ENCODE peak calls at places on chromosomes 6 and 20, in four cellular contexts. Z is GM12878, P is HepG2, A is K562. J is an unnamed sample. For H3K79me2, the result is how much of the 10 kb centered on the place peaks cover.

GRCh38 chr20:58524814-58525213 is 9.6 kb upstream of the APCDD1L start:
- DNase-seq in Z (no peak), P (no peak), A (no peak), J (no peak)

GRCh38 chr6:28953039-28953872 is 29.5 kb upstream of the TRIM27 start:
- DNase-seq in Z (peak), P (peak), A (peak), J (peak)

GRCh38 chr6:78611886-78612480 is 255.4 kb upstream of the IRAK1BP1 start:
- DNase-seq in Z (no peak), P (peak), A (peak), J (peak)

GRCh38 chr6:139290787-139291294 is 957 bp downstream of the TXLNB start:
- DNase-seq in Z (peak), P (no peak), A (no peak), J (no peak)

GRCh38 chr6:43803055-43803782 is 33.2 kb downstream of the VEGFA start:
- DNase-seq in Z (no peak), P (no peak), A (no peak), J (no peak)

GRCh38 chr20:43725666-43726065 is 1.1 kb downstream of the GTSF1L start:
- DNase-seq in Z (no peak), P (no peak), A (no peak), J (no peak)

GRCh38 chr20:11776687-11777086 is 141.0 kb upstream of the BTBD3 start:
- DNase-seq in Z (no peak), P (no peak), A (no peak), J (no peak)

GRCh38 chr6:160069050-160069454 is 52.6 kb upstream of the SLC22A1 start:
- DNase-seq in Z (peak), P (no peak), A (no peak), J (no peak)

GRCh38 chr6:111731404-111732195 is 125.9 kb upstream of the TRAF3IP2 start:
- DNase-seq in Z (no peak), P (no peak), A (no peak), J (no peak)

GRCh38 chr20:4091332-4092135 is 76.2 kb upstream of the RNF24 start:
- DNase-seq in Z (no peak), P (peak), A (peak), J (peak)

GRCh38 chr6:132598473-132598872 is 8.9 kb upstream of the TAAR5 start:
- DNase-seq in Z (no peak), P (peak), A (peak), J (peak)

GRCh38 chr6:135161996-135162395 is 19.1 kb upstream of the MYB start:
- DNase-seq in Z (no peak), P (no peak), A (no peak), J (no peak)

GRCh38 chr20:22711981-22712755 is 127.8 kb upstream of the FOXA2 start:
- DNase-seq in Z (no peak), P (no peak), A (no peak), J (no peak)

GRCh38 chr20:61636531-61637116 is 384.6 kb downstream of the CDH4 start:
- DNase-seq in Z (no peak), P (no peak), A (no peak), J (no peak)

GRCh38 chr6:15033850-15034203 is 212.0 kb upstream of the JARID2 start:
- DNase-seq in Z (no peak), P (no peak), A (no peak), J (no peak)

GRCh38 chr20:48769111-48769879 is 58.5 kb downstream of the PREX1 start:
- DNase-seq in Z (no peak), P (no peak), A (peak), J (no peak)

DNA sequence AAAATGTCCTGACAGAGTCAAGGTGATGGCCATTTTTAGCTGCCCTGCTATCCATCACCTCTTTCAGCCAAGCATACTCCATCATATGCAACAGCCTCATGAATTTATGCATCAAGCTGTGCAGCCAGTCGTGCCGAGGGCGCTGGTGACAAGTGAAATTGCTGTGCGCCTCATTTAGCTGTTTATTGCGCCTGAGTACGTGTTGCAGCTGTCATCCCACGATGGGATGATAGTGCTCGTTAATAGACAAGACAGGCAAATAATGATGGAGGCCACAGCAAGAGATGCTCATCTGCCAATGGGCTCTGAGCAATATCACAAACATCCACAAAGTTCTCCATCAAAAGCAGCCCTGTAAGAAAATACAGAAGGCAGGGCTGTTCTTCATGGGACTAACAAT is 562.3 kb upstream of the POU3F2 start:
- DNase-seq in Z (no peak), P (no peak), A (no peak), J (no peak)
- TF ChIP-seq NFIC in Z (no peak), P (no peak), A (no peak), J (no peak)

DNA sequence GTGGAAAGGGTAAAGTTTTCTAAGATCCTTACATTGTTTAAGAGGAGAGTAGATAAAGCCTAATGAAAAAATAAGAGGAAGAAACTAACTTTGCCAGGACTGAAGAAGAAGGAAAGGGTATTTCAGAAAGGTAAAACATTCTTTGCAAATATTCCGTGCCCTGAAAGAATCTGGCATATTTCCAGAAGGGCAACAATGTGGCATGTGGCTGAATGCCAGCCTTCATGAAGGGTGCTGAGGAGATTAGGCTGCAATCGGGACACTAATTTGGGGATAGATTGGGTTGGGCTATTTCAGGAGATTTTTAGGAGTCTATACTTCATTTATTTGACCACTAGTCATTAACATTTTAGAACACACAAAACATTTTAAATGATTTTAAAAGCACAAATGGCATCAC is 16.2 kb upstream of the UFL1 start:
- DNase-seq in Z (no peak), P (no peak), A (no peak), J (no peak)
- H3K79me2 ChIP-seq in Z (under half), P (under half), A (under half), J (under half)

DNA sequence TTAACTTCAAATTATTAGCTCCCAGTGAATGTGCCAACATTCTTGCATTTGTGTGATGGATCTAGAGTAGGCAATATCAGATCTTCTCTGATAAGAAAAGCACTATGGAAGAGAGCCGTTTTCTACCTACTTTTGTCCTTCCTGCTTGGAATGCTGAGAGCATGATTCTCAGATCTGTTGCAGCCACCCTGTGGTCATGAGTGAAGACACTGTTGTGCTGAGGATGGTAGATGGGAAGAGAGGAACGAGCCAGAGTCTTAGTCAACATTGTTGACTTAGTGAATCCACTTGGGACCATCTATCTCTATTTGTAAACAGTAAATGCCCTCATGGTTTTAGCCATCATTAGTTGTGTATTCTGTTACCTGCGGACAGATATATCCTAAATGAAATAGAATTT is 202.6 kb downstream of the CD109 start:
- DNase-seq in Z (no peak), P (no peak), A (no peak), J (no peak)
- TF ChIP-seq NFIC in Z (no peak), P (no peak), A (no peak), J (no peak)

DNA sequence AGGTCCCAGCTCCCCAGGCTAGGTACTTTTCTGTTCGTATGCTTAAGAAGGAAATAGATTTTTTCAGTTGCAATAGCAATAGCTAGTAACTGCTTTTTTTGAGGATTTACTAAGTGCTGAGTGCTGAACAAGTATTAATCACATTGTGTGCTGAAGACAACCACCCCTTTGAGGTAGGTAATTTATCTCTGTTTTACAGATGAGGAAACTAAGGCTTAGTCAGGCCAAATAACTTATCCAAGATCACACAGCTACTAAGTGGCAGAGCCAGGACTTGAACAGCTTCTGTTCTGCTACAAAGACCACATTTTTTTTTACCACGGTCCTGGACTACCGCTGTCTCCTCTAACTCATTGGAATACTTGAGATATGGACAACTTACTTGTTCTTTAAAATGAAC is 39.8 kb downstream of the LRRN4 start:
- DNase-seq in Z (no peak), P (no peak), A (no peak), J (no peak)
- H3K79me2 ChIP-seq in Z (under half), P (half or more), A (half or more), J (half or more)

DNA sequence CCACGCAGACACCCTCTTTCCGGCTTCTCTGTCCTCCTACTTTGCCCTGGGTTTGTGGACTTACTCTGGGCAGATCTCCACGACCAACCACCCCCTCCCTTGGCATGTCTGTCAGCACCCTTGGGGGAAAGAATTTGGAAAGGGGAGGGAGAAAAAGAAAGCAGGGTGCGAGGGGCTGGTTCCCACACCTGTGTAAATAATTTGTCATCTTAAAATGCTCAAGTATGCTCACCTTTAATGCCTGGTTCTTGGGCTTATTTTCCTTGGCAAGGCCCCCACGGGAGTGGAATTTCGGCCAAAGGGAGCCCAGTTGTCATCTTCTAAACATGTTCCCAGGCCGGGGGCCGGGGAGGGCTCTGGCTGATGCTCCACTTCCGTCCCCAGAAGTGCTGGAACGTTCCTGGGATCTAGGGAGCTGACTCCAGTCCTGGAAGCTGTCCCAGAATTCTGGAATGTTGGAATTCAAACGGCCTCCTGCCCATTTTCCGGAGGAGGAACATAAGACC is 122.1 kb downstream of the CEBPB start:
- DNase-seq in Z (no peak), P (no peak), A (no peak), J (no peak)
- TF ChIP-seq NFIC in Z (no peak), P (no peak), A (no peak), J (peak)

DNA sequence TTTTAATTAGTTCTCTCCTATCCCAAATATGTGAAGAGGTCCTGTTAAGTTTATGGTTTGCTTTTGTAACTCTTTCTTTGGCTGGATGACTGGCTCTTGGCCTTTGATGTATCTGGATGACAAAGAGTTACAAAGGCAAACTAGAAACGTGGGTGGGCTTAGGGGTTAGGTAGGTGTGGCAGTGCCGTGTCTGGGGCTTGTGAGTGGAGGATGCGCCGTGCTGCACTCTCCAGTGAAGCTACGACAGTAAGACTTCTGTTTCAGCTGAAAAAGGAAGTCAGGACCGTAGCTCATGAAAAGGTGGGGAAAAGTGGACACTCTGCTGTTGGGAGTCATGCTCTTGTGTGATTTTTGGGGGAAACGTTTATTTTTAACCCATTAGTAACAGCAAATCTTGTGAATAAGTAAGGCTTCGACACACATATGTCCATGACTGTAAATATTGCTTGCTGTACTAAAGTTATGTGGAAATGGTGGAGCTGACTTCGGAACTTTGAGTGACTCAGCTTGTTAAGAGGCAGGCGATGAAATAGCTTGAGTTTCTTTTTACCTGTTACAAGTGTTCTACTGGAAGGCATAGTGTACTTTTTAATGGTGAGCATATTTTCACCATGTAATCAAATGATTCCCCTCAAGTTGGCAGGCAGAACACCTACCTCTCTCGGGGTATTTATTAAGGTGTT is 45.6 kb downstream of the DUSP22 start:
- DNase-seq in Z (no peak), P (no peak), A (no peak), J (no peak)
- H3K79me2 ChIP-seq in Z (half or more), P (under half), A (under half), J (under half)

GRCh38 chr20:64234291-64234791 is 21.2 kb upstream of the PCMTD2 start:
- DNase-seq in Z (no peak), P (no peak), A (no peak), J (no peak)

GRCh38 chr20:64236137-64237088 is 19.1 kb upstream of the PCMTD2 start:
- DNase-seq in Z (no peak), P (peak), A (no peak), J (no peak)

GRCh38 chr20:64231621-64232550 is 23.7 kb upstream of the PCMTD2 start:
- DNase-seq in Z (no peak), P (no peak), A (no peak), J (no peak)

GRCh38 chr20:64232794-64233193 is 22.8 kb upstream of the PCMTD2 start:
- DNase-seq in Z (no peak), P (no peak), A (no peak), J (no peak)

DNA sequence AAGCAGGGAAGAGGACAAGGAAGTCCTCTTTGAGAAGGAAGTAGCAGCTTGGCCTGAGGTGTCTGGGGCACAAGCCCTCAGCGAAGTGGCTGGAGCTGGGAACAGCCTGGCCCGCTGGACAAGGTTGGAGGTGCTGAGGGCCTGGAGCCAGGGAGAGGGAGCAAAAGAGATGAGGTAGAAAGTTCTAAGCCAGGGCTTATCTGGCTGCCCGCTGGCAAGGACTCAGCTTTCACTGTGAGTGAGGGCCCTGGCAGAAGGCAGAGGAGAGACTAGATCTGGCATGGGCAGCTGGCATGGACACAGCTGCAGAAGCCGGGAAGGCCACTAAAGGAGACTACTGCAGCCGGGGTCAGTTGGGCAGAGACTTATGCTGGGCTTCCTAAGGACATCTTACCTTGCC is 21.8 kb upstream of the PCMTD2 start:
- DNase-seq in Z (no peak), P (no peak), A (no peak), J (no peak)
- TF ChIP-seq NFIC in Z (no peak), P (no peak), A (no peak), J (no peak)

GRCh38 chr20:56630506-56631317 is 1.6 kb downstream of the TFAP2C start:
- DNase-seq in Z (no peak), P (no peak), A (no peak), J (peak)

GRCh38 chr20:56628873-56629463 is at the start of gene TFAP2C:
- DNase-seq in Z (no peak), P (no peak), A (peak), J (peak)

GRCh38 chr20:56631318-56631989 is 2.3 kb downstream of the TFAP2C start:
- DNase-seq in Z (no peak), P (no peak), A (no peak), J (peak)

GRCh38 chr20:56629464-56630085 is 469 bp downstream of the TFAP2C start:
- DNase-seq in Z (no peak), P (no peak), A (no peak), J (peak)

DNA sequence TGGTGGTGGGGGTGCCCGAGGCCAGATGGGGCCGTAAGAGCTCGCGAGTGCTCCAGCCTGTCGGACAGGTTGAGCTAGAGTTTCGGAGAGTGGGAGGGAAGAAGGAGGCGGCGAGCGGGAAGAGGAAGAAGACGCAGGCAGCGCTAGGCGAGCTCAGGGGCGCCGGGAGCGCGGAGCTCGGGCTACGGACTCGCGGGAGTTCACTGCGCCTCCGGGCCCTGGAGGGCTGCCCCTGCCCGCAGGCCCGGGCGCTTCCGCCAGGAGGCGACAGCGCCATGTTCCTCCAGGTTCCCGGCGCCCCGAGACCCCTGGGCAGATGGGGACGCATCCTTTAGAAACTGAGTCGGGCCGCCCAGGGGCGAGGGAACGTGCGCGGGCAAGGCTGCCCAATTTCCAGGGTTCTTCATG is 984 bp downstream of the TFAP2C start:
- DNase-seq in Z (no peak), P (no peak), A (peak), J (peak)
- H3K79me2 ChIP-seq in Z (under half), P (under half), A (under half), J (under half)

GRCh38 chr6:20658053-20658452 is 123.8 kb downstream of the CDKAL1 start:
- DNase-seq in Z (no peak), P (peak), A (no peak), J (no peak)

GRCh38 chr6:20660534-20660933 is 126.3 kb downstream of the CDKAL1 start:
- DNase-seq in Z (no peak), P (no peak), A (no peak), J (no peak)

GRCh38 chr6:20665290-20665689 is 131.0 kb downstream of the CDKAL1 start:
- DNase-seq in Z (no peak), P (no peak), A (no peak), J (no peak)

GRCh38 chr6:20664250-20664649 is 130.0 kb downstream of the CDKAL1 start:
- DNase-seq in Z (no peak), P (no peak), A (no peak), J (no peak)

GRCh38 chr6:20661721-20662120 is 127.5 kb downstream of the CDKAL1 start:
- DNase-seq in Z (no peak), P (no peak), A (no peak), J (peak)
- TF ChIP-seq NFIC in Z (no peak), P (no peak), A (no peak), J (no peak)

J was measured in SK-N-SH.